ENCODE peak calls at places on chromosomes 2 and 18, in five cellular contexts. R is AML-193, H is neural progenitor cell, V is omental fat pad, G is esophagus squamous epithelium. S is an unnamed sample.
A peak's percentile ranks its signal among the peaks of the same experiment; 100 is the strongest.

GRCh38 chr2:204110250-204111183 is 174.0 kb downstream of the ICOS start:
- DNase-seq in R (no peak), H (no peak), V (no peak), G (no peak), S (no peak)

GRCh38 chr2:97763176-97763845 is 49.9 kb downstream of the ZAP70 start:
- DNase-seq in R (no peak), H (no peak), V (no peak), G (no peak), S (no peak)

GRCh38 chr2:221527759-221528444 is 44.2 kb downstream of the EPHA4 start:
- DNase-seq in R (no peak), H (no peak), V (no peak), G (no peak), S (no peak)

GRCh38 chr2:42784204-42784880 is 8.0 kb downstream of the HAAO start:
- DNase-seq in R (no peak), H (no peak), V (no peak), G (no peak), S (no peak)

GRCh38 chr18:71028285-71028762 is 739.5 kb downstream of the SOCS6 start:
- DNase-seq in R (no peak), H (no peak), V (no peak), G (no peak), S (no peak)

GRCh38 chr2:195520671-195521155 is 136.3 kb upstream of the SLC39A10 start:
- DNase-seq in R (no peak), H (no peak), V (no peak), G (no peak), S (no peak)

GRCh38 chr2:219628235-219628985 is 980 bp downstream of the SLC4A3 start:
- DNase-seq in R (no peak), H (no peak), V (no peak), G (no peak), S (no peak)

GRCh38 chr18:77021075-77021474 is 111.5 kb downstream of the MBP start:
- DNase-seq in R (no peak), H (no peak), V (no peak), G (no peak), S (no peak)

GRCh38 chr2:166334800-166335199 is 40.9 kb downstream of the SCN9A start:
- DNase-seq in R (no peak), H (no peak), V (no peak), G (no peak), S (no peak)

GRCh38 chr2:222733846-222734689 is 62.6 kb downstream of the MOGAT1 start:
- DNase-seq in R (no peak), H (no peak), V (no peak), G (no peak), S (no peak)

GRCh38 chr2:47034973-47035609 is 119.5 kb upstream of the MCFD2 start:
- DNase-seq in R (peak; percentile 35), H (peak; percentile 64), V (no peak), G (no peak), S (no peak)

GRCh38 chr18:74203811-74204210 is 55.5 kb downstream of the TIMM21 start:
- DNase-seq in R (no peak), H (no peak), V (no peak), G (no peak), S (no peak)

GRCh38 chr18:9719421-9719981 is 11.4 kb downstream of the RAB31 start:
- DNase-seq in R (no peak), H (no peak), V (no peak), G (no peak), S (no peak)

S was measured in thoracic aorta.